ENCODE peak calls at places on chromosomes 2 and 18, in eight cellular contexts. One of them, this sample, is unnamed.
A peak's percentile ranks its signal among the peaks of the same experiment; 100 is the strongest.

GRCh38 chr2:216888086-216888485 is 28.2 kb upstream of the TNP1 start:
- DNase-seq in EH: no peak
- DNase-seq in activated CD8-positive, alpha-beta memory T cell treated with anti-CD3 and anti-CD28 coated beads for 1 hour: no peak
- DNase-seq in adrenal gland: no peak
- DNase-seq in WTC11: no peak
- DNase-seq in hepatic stellate cell: no peak
- DNase-seq in M059J: no peak
- DNase-seq in activated CD4-positive, alpha-beta T cell treated with anti-CD3 and anti-CD28 coated beads, Interleukin-2, amount 50 U/mL, for 1 hour: no peak
- DNase-seq in this sample: no peak

GRCh38 chr18:48306838-48307237 is 102.3 kb downstream of the ZBTB7C start:
- DNase-seq in EH: no peak
- DNase-seq in activated CD8-positive, alpha-beta memory T cell treated with anti-CD3 and anti-CD28 coated beads for 1 hour: no peak
- DNase-seq in adrenal gland: no peak
- DNase-seq in WTC11: no peak
- DNase-seq in hepatic stellate cell: no peak
- DNase-seq in M059J: no peak
- DNase-seq in activated CD4-positive, alpha-beta T cell treated with anti-CD3 and anti-CD28 coated beads, Interleukin-2, amount 50 U/mL, for 1 hour: no peak
- DNase-seq in this sample: no peak

GRCh38 chr2:179195146-179195545 is 69.5 kb downstream of the SESTD1 start:
- DNase-seq in EH: no peak
- DNase-seq in activated CD8-positive, alpha-beta memory T cell treated with anti-CD3 and anti-CD28 coated beads for 1 hour: no peak
- DNase-seq in adrenal gland: no peak
- DNase-seq in WTC11: no peak
- DNase-seq in hepatic stellate cell: no peak
- DNase-seq in M059J: no peak
- DNase-seq in activated CD4-positive, alpha-beta T cell treated with anti-CD3 and anti-CD28 coated beads, Interleukin-2, amount 50 U/mL, for 1 hour: no peak
- DNase-seq in this sample: no peak

GRCh38 chr2:122471779-122472178 is 716.3 kb downstream of the TSN start:
- DNase-seq in EH: no peak
- DNase-seq in activated CD8-positive, alpha-beta memory T cell treated with anti-CD3 and anti-CD28 coated beads for 1 hour: no peak
- DNase-seq in adrenal gland: no peak
- DNase-seq in WTC11: no peak
- DNase-seq in hepatic stellate cell: no peak
- DNase-seq in M059J: no peak
- DNase-seq in activated CD4-positive, alpha-beta T cell treated with anti-CD3 and anti-CD28 coated beads, Interleukin-2, amount 50 U/mL, for 1 hour: no peak
- DNase-seq in this sample: no peak

GRCh38 chr2:8149985-8150547 is 531.8 kb upstream of the ID2 start:
- DNase-seq in EH: peak; percentile 78
- DNase-seq in activated CD8-positive, alpha-beta memory T cell treated with anti-CD3 and anti-CD28 coated beads for 1 hour: no peak
- DNase-seq in adrenal gland: no peak
- DNase-seq in WTC11: no peak
- DNase-seq in hepatic stellate cell: peak; percentile 29
- DNase-seq in M059J: peak; percentile 29
- DNase-seq in activated CD4-positive, alpha-beta T cell treated with anti-CD3 and anti-CD28 coated beads, Interleukin-2, amount 50 U/mL, for 1 hour: no peak
- DNase-seq in this sample: no peak

GRCh38 chr2:242011991-242012764 is 142.6 kb downstream of the RTP5 start:
- DNase-seq in EH: no peak
- DNase-seq in activated CD8-positive, alpha-beta memory T cell treated with anti-CD3 and anti-CD28 coated beads for 1 hour: no peak
- DNase-seq in adrenal gland: no peak
- DNase-seq in WTC11: no peak
- DNase-seq in hepatic stellate cell: no peak
- DNase-seq in M059J: no peak
- DNase-seq in activated CD4-positive, alpha-beta T cell treated with anti-CD3 and anti-CD28 coated beads, Interleukin-2, amount 50 U/mL, for 1 hour: no peak
- DNase-seq in this sample: no peak

GRCh38 chr2:64637931-64638330 is 15.8 kb downstream of the SERTAD2 start:
- DNase-seq in EH: no peak
- DNase-seq in activated CD8-positive, alpha-beta memory T cell treated with anti-CD3 and anti-CD28 coated beads for 1 hour: no peak
- DNase-seq in adrenal gland: no peak
- DNase-seq in WTC11: no peak
- DNase-seq in hepatic stellate cell: no peak
- DNase-seq in M059J: no peak
- DNase-seq in activated CD4-positive, alpha-beta T cell treated with anti-CD3 and anti-CD28 coated beads, Interleukin-2, amount 50 U/mL, for 1 hour: no peak
- DNase-seq in this sample: peak; percentile 88

GRCh38 chr2:8045081-8045614 is 636.7 kb upstream of the ID2 start:
- DNase-seq in EH: no peak
- DNase-seq in activated CD8-positive, alpha-beta memory T cell treated with anti-CD3 and anti-CD28 coated beads for 1 hour: no peak
- DNase-seq in adrenal gland: no peak
- DNase-seq in WTC11: no peak
- DNase-seq in hepatic stellate cell: no peak
- DNase-seq in M059J: no peak
- DNase-seq in activated CD4-positive, alpha-beta T cell treated with anti-CD3 and anti-CD28 coated beads, Interleukin-2, amount 50 U/mL, for 1 hour: no peak
- DNase-seq in this sample: no peak

GRCh38 chr2:145543155-145543554 is 1023.2 kb upstream of the ZEB2 start:
- DNase-seq in EH: peak; percentile 11
- DNase-seq in activated CD8-positive, alpha-beta memory T cell treated with anti-CD3 and anti-CD28 coated beads for 1 hour: no peak
- DNase-seq in adrenal gland: no peak
- DNase-seq in WTC11: no peak
- DNase-seq in hepatic stellate cell: no peak
- DNase-seq in M059J: no peak
- DNase-seq in activated CD4-positive, alpha-beta T cell treated with anti-CD3 and anti-CD28 coated beads, Interleukin-2, amount 50 U/mL, for 1 hour: no peak
- DNase-seq in this sample: no peak

GRCh38 chr2:747774-748351 is 70.7 kb upstream of the TMEM18 start:
- DNase-seq in EH: no peak
- DNase-seq in activated CD8-positive, alpha-beta memory T cell treated with anti-CD3 and anti-CD28 coated beads for 1 hour: no peak
- DNase-seq in adrenal gland: no peak
- DNase-seq in WTC11: no peak
- DNase-seq in hepatic stellate cell: no peak
- DNase-seq in M059J: no peak
- DNase-seq in activated CD4-positive, alpha-beta T cell treated with anti-CD3 and anti-CD28 coated beads, Interleukin-2, amount 50 U/mL, for 1 hour: no peak
- DNase-seq in this sample: no peak

GRCh38 chr2:120737802-120738516 is 2.3 kb downstream of the GLI2 start:
- DNase-seq in EH: peak; percentile 54
- DNase-seq in activated CD8-positive, alpha-beta memory T cell treated with anti-CD3 and anti-CD28 coated beads for 1 hour: no peak
- DNase-seq in adrenal gland: no peak
- DNase-seq in WTC11: peak; percentile 72
- DNase-seq in hepatic stellate cell: no peak
- DNase-seq in M059J: no peak
- DNase-seq in activated CD4-positive, alpha-beta T cell treated with anti-CD3 and anti-CD28 coated beads, Interleukin-2, amount 50 U/mL, for 1 hour: no peak
- DNase-seq in this sample: peak; percentile 51

GRCh38 chr2:70528921-70529320 is 24.7 kb downstream of the TGFA start:
- DNase-seq in EH: no peak
- DNase-seq in activated CD8-positive, alpha-beta memory T cell treated with anti-CD3 and anti-CD28 coated beads for 1 hour: no peak
- DNase-seq in adrenal gland: no peak
- DNase-seq in WTC11: no peak
- DNase-seq in hepatic stellate cell: no peak
- DNase-seq in M059J: no peak
- DNase-seq in activated CD4-positive, alpha-beta T cell treated with anti-CD3 and anti-CD28 coated beads, Interleukin-2, amount 50 U/mL, for 1 hour: no peak
- DNase-seq in this sample: no peak

GRCh38 chr18:26540041-26540628 is 8.2 kb downstream of the KCTD1 start:
- DNase-seq in EH: peak; percentile 80
- DNase-seq in activated CD8-positive, alpha-beta memory T cell treated with anti-CD3 and anti-CD28 coated beads for 1 hour: no peak
- DNase-seq in adrenal gland: no peak
- DNase-seq in WTC11: no peak
- DNase-seq in hepatic stellate cell: no peak
- DNase-seq in M059J: peak; percentile 65
- DNase-seq in activated CD4-positive, alpha-beta T cell treated with anti-CD3 and anti-CD28 coated beads, Interleukin-2, amount 50 U/mL, for 1 hour: no peak
- DNase-seq in this sample: peak; percentile 84

GRCh38 chr2:149040451-149040850 is 2.0 kb downstream of the LYPD6B start:
- DNase-seq in EH: peak; percentile 35
- DNase-seq in activated CD8-positive, alpha-beta memory T cell treated with anti-CD3 and anti-CD28 coated beads for 1 hour: no peak
- DNase-seq in adrenal gland: no peak
- DNase-seq in WTC11: peak; percentile 87
- DNase-seq in hepatic stellate cell: no peak
- DNase-seq in M059J: peak; percentile 58
- DNase-seq in activated CD4-positive, alpha-beta T cell treated with anti-CD3 and anti-CD28 coated beads, Interleukin-2, amount 50 U/mL, for 1 hour: peak; percentile 49
- DNase-seq in this sample: peak; percentile 59

GRCh38 chr2:96663177-96663576 is 20.6 kb downstream of the FER1L5 start:
- DNase-seq in EH: no peak
- DNase-seq in activated CD8-positive, alpha-beta memory T cell treated with anti-CD3 and anti-CD28 coated beads for 1 hour: no peak
- DNase-seq in adrenal gland: no peak
- DNase-seq in WTC11: no peak
- DNase-seq in hepatic stellate cell: no peak
- DNase-seq in M059J: no peak
- DNase-seq in activated CD4-positive, alpha-beta T cell treated with anti-CD3 and anti-CD28 coated beads, Interleukin-2, amount 50 U/mL, for 1 hour: no peak
- DNase-seq in this sample: no peak

This sample was measured in epithelial cell of esophagus.